ENCODE peak calls at places on chromosomes 4 and X, in six cellular contexts. K is GM06990, I is IMR-90, T is MM.1S, M is Peyer's patch, Z is uterus. S is an unnamed sample.

GRCh38 chr4:83362492-83363329 is 28.1 kb upstream of the HPSE start:
- DNase-seq in T (peak; percentile 32), Z (no peak), I (peak; percentile 34), K (no peak), M (no peak), S (peak; percentile 17)

GRCh38 chrX:78595901-78596502 is 63.1 kb downstream of the RTL3 start:
- DNase-seq in I (no peak), T (peak; percentile 16), Z (no peak), M (no peak), K (no peak), S (no peak)

GRCh38 chrX:85112270-85112669 is 108.6 kb downstream of the APOOL start:
- DNase-seq in Z (no peak), M (no peak), K (no peak), T (no peak), I (no peak), S (no peak)

GRCh38 chr4:47774078-47774477 is 63.8 kb downstream of the CORIN start:
- DNase-seq in M (no peak), Z (no peak), T (no peak), K (no peak), I (no peak), S (no peak)

GRCh38 chr4:147830987-147831386 is 99.1 kb downstream of the ARHGAP10 start:
- DNase-seq in I (peak; percentile 63), M (no peak), K (no peak), T (no peak), Z (no peak), S (no peak)

GRCh38 chrX:46325312-46325877 is 219.8 kb downstream of the ZNF674 start:
- DNase-seq in Z (no peak), I (peak; percentile 52), K (no peak), M (no peak), T (no peak), S (peak; percentile 18)

GRCh38 chr4:75490155-75490554 is 24.0 kb downstream of the RCHY1 start:
- DNase-seq in K (no peak), M (no peak), I (peak; percentile 65), T (peak; percentile 50), Z (no peak), S (no peak)

GRCh38 chr4:128709268-128709667 is 100.2 kb upstream of the JADE1 start:
- DNase-seq in I (no peak), T (no peak), M (no peak), K (no peak), Z (no peak), S (no peak)

GRCh38 chr4:159779716-159780115 is 676.8 kb downstream of the RAPGEF2 start:
- DNase-seq in T (no peak), I (no peak), M (no peak), Z (no peak), K (no peak), S (no peak)

DNA sequence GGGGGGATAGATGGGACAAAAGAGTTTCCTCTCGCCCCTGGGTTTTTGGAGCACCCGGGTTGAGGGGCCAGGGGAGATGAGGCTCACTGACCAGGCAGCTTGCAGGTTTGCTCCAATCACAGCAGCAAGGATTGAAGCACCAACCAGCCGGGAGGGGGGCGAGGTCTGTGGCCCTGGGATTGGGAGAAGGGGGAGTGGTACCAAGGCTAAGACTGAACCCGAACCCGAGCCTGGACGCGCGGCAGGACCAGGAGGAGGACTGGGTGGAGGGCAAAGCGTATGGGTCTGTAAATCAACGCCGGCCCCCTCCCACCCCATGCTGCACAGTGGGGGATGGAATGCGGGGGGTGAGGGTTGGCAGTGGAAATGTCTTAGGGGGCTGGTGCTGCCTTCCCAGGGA is 3.5 kb downstream of the SOX3 start:
- DNase-seq in M (no peak), Z (no peak), I (no peak), T (no peak), K (no peak), S (no peak)
- H3K4me3 ChIP-seq in M (no peak overlapping the region), Z (no peak overlapping the region), I (no peak overlapping the region), T (no peak overlapping the region), K (no peak overlapping the region), S (no peak overlapping the region)

GRCh38 chr4:175951794-175952193 is 113.8 kb upstream of the WDR17 start:
- DNase-seq in T (no peak), I (peak; percentile 1), K (no peak), Z (no peak), M (no peak), S (no peak)

GRCh38 chr4:175946472-175947116 is 119.0 kb upstream of the WDR17 start:
- DNase-seq in Z (no peak), K (peak; percentile 18), I (no peak), M (no peak), T (peak; percentile 58), S (no peak)

GRCh38 chr4:175947117-175947722 is 118.4 kb upstream of the WDR17 start:
- DNase-seq in I (peak; percentile 43), K (no peak), T (peak; percentile 48), Z (no peak), M (no peak), S (peak; percentile 2)
- TF ChIP-seq CTCF in I (peak; percentile 64), K (peak; percentile 55), T (peak; percentile 46), Z (peak; percentile 30), M (peak; percentile 56), S (peak; percentile 54)

GRCh38 chr4:2765832-2766526 is 9.8 kb upstream of the TNIP2 start:
- DNase-seq in Z (no peak), M (no peak), I (no peak), K (no peak), T (no peak), S (no peak)

GRCh38 chr4:2761035-2761923 is 5.1 kb upstream of the TNIP2 start:
- DNase-seq in Z (no peak), T (no peak), I (no peak), K (no peak), M (no peak), S (no peak)

GRCh38 chr4:2767046-2767704 is 11.0 kb upstream of the TNIP2 start:
- DNase-seq in I (no peak), M (no peak), K (no peak), Z (no peak), T (no peak), S (no peak)

GRCh38 chr4:2762048-2762447 is 5.9 kb upstream of the TNIP2 start:
- DNase-seq in K (no peak), Z (no peak), M (no peak), I (no peak), T (no peak), S (no peak)

DNA sequence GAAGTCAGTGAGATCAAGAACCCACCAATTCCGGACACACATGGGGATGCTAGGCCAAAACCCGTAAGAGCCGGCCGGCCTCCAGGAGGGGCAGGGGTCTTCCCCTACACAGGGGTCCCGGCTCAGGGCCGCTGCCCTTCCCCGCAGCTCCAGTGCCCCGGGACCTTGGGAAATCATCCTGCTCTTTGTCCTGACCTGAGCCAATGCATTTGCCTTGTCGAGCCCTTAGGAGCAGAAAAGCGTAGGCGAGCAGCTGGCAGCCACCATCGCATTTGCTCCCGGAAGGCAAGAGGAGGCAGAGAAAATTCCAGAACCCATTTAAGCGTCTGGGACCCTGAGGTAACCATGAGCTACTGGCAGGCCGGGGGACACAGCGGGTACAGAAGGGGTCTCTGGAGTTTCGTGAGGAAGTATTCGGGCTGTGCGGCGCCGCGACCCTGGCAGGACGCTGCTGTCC is 7.4 kb upstream of the TNIP2 start:
- DNase-seq in I (no peak), M (no peak), Z (no peak), T (no peak), K (no peak), S (no peak)
- H3K4me3 ChIP-seq in I (peak overlapping the region; percentile 41), M (peak overlapping the region; percentile 32), Z (peak overlapping the region; percentile 47), T (peak overlapping the region; percentile 52), K (peak overlapping the region; percentile 55), S (peak overlapping the region; percentile 44)

DNA sequence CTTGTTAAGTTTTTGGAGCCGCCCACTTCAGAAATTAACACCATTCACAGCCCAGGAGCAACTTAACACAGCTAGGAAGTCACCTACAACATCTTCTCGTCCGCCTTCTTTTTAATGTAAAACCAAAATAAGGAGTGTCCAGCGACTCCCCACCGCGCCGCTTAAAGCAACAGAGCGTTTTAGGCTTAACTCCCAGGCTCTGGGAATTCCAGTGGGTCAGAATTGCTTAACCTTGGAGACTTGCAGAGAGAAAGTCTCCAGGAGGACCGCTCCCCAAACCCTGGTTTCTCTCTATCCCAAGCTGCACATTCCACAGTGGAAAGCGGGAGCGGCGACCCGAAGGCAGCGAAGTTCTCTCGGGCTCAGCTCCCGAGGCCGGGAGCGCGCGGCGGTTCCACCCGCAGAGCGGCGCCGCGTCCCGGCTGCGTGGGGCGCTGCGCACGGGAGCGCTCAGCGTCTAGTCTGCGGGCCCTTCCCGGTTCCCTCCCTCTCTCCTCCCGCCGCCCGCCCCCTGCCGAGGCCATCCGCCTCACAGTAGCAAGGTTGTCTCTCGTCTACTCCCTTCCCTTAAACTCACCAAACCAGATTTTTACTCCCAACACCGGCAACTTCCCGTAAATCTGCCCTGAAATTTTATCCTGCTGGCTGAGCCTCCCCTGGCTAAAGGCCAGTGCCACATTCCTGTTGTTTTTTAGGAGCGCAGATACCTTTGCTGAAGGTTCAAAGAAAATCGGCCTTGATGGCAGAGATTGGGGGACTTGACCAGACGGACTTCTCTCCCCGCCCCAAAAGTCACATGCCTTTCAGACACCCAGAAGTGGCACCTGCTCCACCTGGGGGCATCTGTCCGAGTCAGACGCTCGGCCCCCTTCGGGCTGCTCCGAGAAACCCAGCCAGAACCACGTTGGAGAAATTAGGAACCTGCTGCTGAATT is at the start of gene RBM47:
- DNase-seq in T (peak; percentile 89), K (peak; percentile 75), Z (peak; percentile 14), M (peak; percentile 68), I (peak; percentile 40), S (no peak)
- TF ChIP-seq CTCF in T (peak; percentile 6), K (peak; percentile 35), Z (no peak), M (peak; percentile 39), I (peak; percentile 5), S (no peak)

GRCh38 chr4:184265566-184266351 is 48.1 kb upstream of the ENPP6 start:
- DNase-seq in I (peak; percentile 61), M (peak; percentile 60), Z (no peak), T (peak; percentile 86), K (peak; percentile 39), S (no peak)
- H3K4me3 ChIP-seq in I (no peak overlapping the region), M (no peak overlapping the region), Z (no peak overlapping the region), T (peak overlapping the region; percentile 72), K (peak overlapping the region; percentile 47), S (no peak overlapping the region)

S was measured in AG09309.